ENCODE peak calls at places on chromosomes 2 and 18, in four cellular contexts. One of them, this sample, is unnamed.

GRCh38 chr2:116487336-116487735 is 1327.2 kb upstream of the DDX18 start:
- DNase-seq in activated effector memory CD4-positive, alpha-beta T cell treated with anti-CD3 and anti-CD28 coated beads, Interleukin-2, amount 50 U/mL, for 16 hours: no peak
- DNase-seq in GOT3: no peak
- DNase-seq in stimulated activated CD4-positive, alpha-beta T cell treated with anti-CD3 and anti-CD28 coated beads, Interleukin-15, amount 100 ng/mL, for 1 hour: no peak
- DNase-seq in this sample: no peak

GRCh38 chr2:170878505-170878904 is 50.5 kb upstream of the GORASP2 start:
- DNase-seq in activated effector memory CD4-positive, alpha-beta T cell treated with anti-CD3 and anti-CD28 coated beads, Interleukin-2, amount 50 U/mL, for 16 hours: no peak
- DNase-seq in GOT3: no peak
- DNase-seq in stimulated activated CD4-positive, alpha-beta T cell treated with anti-CD3 and anti-CD28 coated beads, Interleukin-15, amount 100 ng/mL, for 1 hour: no peak
- DNase-seq in this sample: no peak

GRCh38 chr2:29110916-29111315 is 4.3 kb upstream of the CLIP4 start:
- DNase-seq in activated effector memory CD4-positive, alpha-beta T cell treated with anti-CD3 and anti-CD28 coated beads, Interleukin-2, amount 50 U/mL, for 16 hours: no peak
- DNase-seq in GOT3: no peak
- DNase-seq in stimulated activated CD4-positive, alpha-beta T cell treated with anti-CD3 and anti-CD28 coated beads, Interleukin-15, amount 100 ng/mL, for 1 hour: no peak
- DNase-seq in this sample: no peak

GRCh38 chr2:43810888-43811287 is 27.8 kb downstream of the ABCG5 start:
- DNase-seq in activated effector memory CD4-positive, alpha-beta T cell treated with anti-CD3 and anti-CD28 coated beads, Interleukin-2, amount 50 U/mL, for 16 hours: no peak
- DNase-seq in GOT3: no peak
- DNase-seq in stimulated activated CD4-positive, alpha-beta T cell treated with anti-CD3 and anti-CD28 coated beads, Interleukin-15, amount 100 ng/mL, for 1 hour: no peak
- DNase-seq in this sample: no peak

GRCh38 chr2:15628899-15629855 is 37.5 kb downstream of the DDX1 start:
- DNase-seq in activated effector memory CD4-positive, alpha-beta T cell treated with anti-CD3 and anti-CD28 coated beads, Interleukin-2, amount 50 U/mL, for 16 hours: no peak
- DNase-seq in GOT3: no peak
- DNase-seq in stimulated activated CD4-positive, alpha-beta T cell treated with anti-CD3 and anti-CD28 coated beads, Interleukin-15, amount 100 ng/mL, for 1 hour: no peak
- DNase-seq in this sample: no peak

GRCh38 chr2:1986166-1986565 is 241.9 kb upstream of the PXDN start:
- DNase-seq in activated effector memory CD4-positive, alpha-beta T cell treated with anti-CD3 and anti-CD28 coated beads, Interleukin-2, amount 50 U/mL, for 16 hours: no peak
- DNase-seq in GOT3: no peak
- DNase-seq in stimulated activated CD4-positive, alpha-beta T cell treated with anti-CD3 and anti-CD28 coated beads, Interleukin-15, amount 100 ng/mL, for 1 hour: no peak
- DNase-seq in this sample: no peak

GRCh38 chr2:216491757-216492635 is 6.6 kb upstream of the RPL37A start:
- DNase-seq in activated effector memory CD4-positive, alpha-beta T cell treated with anti-CD3 and anti-CD28 coated beads, Interleukin-2, amount 50 U/mL, for 16 hours: no peak
- DNase-seq in GOT3: no peak
- DNase-seq in stimulated activated CD4-positive, alpha-beta T cell treated with anti-CD3 and anti-CD28 coated beads, Interleukin-15, amount 100 ng/mL, for 1 hour: no peak
- DNase-seq in this sample: no peak

GRCh38 chr2:203399031-203399430 is 70.8 kb downstream of the ABI2 start:
- DNase-seq in activated effector memory CD4-positive, alpha-beta T cell treated with anti-CD3 and anti-CD28 coated beads, Interleukin-2, amount 50 U/mL, for 16 hours: no peak
- DNase-seq in GOT3: no peak
- DNase-seq in stimulated activated CD4-positive, alpha-beta T cell treated with anti-CD3 and anti-CD28 coated beads, Interleukin-15, amount 100 ng/mL, for 1 hour: no peak
- DNase-seq in this sample: no peak

GRCh38 chr2:131033786-131034121 is 59.5 kb downstream of the FAM168B start:
- DNase-seq in activated effector memory CD4-positive, alpha-beta T cell treated with anti-CD3 and anti-CD28 coated beads, Interleukin-2, amount 50 U/mL, for 16 hours: no peak
- DNase-seq in GOT3: no peak
- DNase-seq in stimulated activated CD4-positive, alpha-beta T cell treated with anti-CD3 and anti-CD28 coated beads, Interleukin-15, amount 100 ng/mL, for 1 hour: no peak
- DNase-seq in this sample: no peak

GRCh38 chr2:63698825-63699548 is 110.2 kb downstream of the MDH1 start:
- DNase-seq in activated effector memory CD4-positive, alpha-beta T cell treated with anti-CD3 and anti-CD28 coated beads, Interleukin-2, amount 50 U/mL, for 16 hours: no peak
- DNase-seq in GOT3: peak
- DNase-seq in stimulated activated CD4-positive, alpha-beta T cell treated with anti-CD3 and anti-CD28 coated beads, Interleukin-15, amount 100 ng/mL, for 1 hour: no peak
- DNase-seq in this sample: peak

GRCh38 chr2:20661028-20661980 is 5.6 kb upstream of the GDF7 start:
- DNase-seq in activated effector memory CD4-positive, alpha-beta T cell treated with anti-CD3 and anti-CD28 coated beads, Interleukin-2, amount 50 U/mL, for 16 hours: peak
- DNase-seq in GOT3: peak
- DNase-seq in stimulated activated CD4-positive, alpha-beta T cell treated with anti-CD3 and anti-CD28 coated beads, Interleukin-15, amount 100 ng/mL, for 1 hour: peak
- DNase-seq in this sample: peak

GRCh38 chr2:74053959-74054715 is 69.4 kb downstream of the TET3 start:
- DNase-seq in activated effector memory CD4-positive, alpha-beta T cell treated with anti-CD3 and anti-CD28 coated beads, Interleukin-2, amount 50 U/mL, for 16 hours: no peak
- DNase-seq in GOT3: no peak
- DNase-seq in stimulated activated CD4-positive, alpha-beta T cell treated with anti-CD3 and anti-CD28 coated beads, Interleukin-15, amount 100 ng/mL, for 1 hour: no peak
- DNase-seq in this sample: no peak

GRCh38 chr2:130729311-130730299 is 735 bp downstream of the GPR148 start:
- DNase-seq in activated effector memory CD4-positive, alpha-beta T cell treated with anti-CD3 and anti-CD28 coated beads, Interleukin-2, amount 50 U/mL, for 16 hours: peak
- DNase-seq in GOT3: no peak
- DNase-seq in stimulated activated CD4-positive, alpha-beta T cell treated with anti-CD3 and anti-CD28 coated beads, Interleukin-15, amount 100 ng/mL, for 1 hour: no peak
- DNase-seq in this sample: no peak

GRCh38 chr18:62452280-62452824 is 70.5 kb upstream of the ZCCHC2 start:
- DNase-seq in activated effector memory CD4-positive, alpha-beta T cell treated with anti-CD3 and anti-CD28 coated beads, Interleukin-2, amount 50 U/mL, for 16 hours: no peak
- DNase-seq in GOT3: no peak
- DNase-seq in stimulated activated CD4-positive, alpha-beta T cell treated with anti-CD3 and anti-CD28 coated beads, Interleukin-15, amount 100 ng/mL, for 1 hour: no peak
- DNase-seq in this sample: peak

GRCh38 chr2:120991401-120991800 is 255.7 kb downstream of the GLI2 start:
- DNase-seq in activated effector memory CD4-positive, alpha-beta T cell treated with anti-CD3 and anti-CD28 coated beads, Interleukin-2, amount 50 U/mL, for 16 hours: peak
- DNase-seq in GOT3: no peak
- DNase-seq in stimulated activated CD4-positive, alpha-beta T cell treated with anti-CD3 and anti-CD28 coated beads, Interleukin-15, amount 100 ng/mL, for 1 hour: no peak
- DNase-seq in this sample: no peak

GRCh38 chr2:172270278-172271079 is 156.9 kb upstream of the ITGA6 start:
- DNase-seq in activated effector memory CD4-positive, alpha-beta T cell treated with anti-CD3 and anti-CD28 coated beads, Interleukin-2, amount 50 U/mL, for 16 hours: no peak
- DNase-seq in GOT3: no peak
- DNase-seq in stimulated activated CD4-positive, alpha-beta T cell treated with anti-CD3 and anti-CD28 coated beads, Interleukin-15, amount 100 ng/mL, for 1 hour: no peak
- DNase-seq in this sample: no peak

GRCh38 chr2:84836215-84836614 is 44.7 kb downstream of the TRABD2A start:
- DNase-seq in activated effector memory CD4-positive, alpha-beta T cell treated with anti-CD3 and anti-CD28 coated beads, Interleukin-2, amount 50 U/mL, for 16 hours: no peak
- DNase-seq in GOT3: no peak
- DNase-seq in stimulated activated CD4-positive, alpha-beta T cell treated with anti-CD3 and anti-CD28 coated beads, Interleukin-15, amount 100 ng/mL, for 1 hour: no peak
- DNase-seq in this sample: no peak

GRCh38 chr2:112626604-112627059 is 19.1 kb upstream of the SLC20A1 start:
- DNase-seq in activated effector memory CD4-positive, alpha-beta T cell treated with anti-CD3 and anti-CD28 coated beads, Interleukin-2, amount 50 U/mL, for 16 hours: peak
- DNase-seq in GOT3: no peak
- DNase-seq in stimulated activated CD4-positive, alpha-beta T cell treated with anti-CD3 and anti-CD28 coated beads, Interleukin-15, amount 100 ng/mL, for 1 hour: peak
- DNase-seq in this sample: peak

GRCh38 chr2:105404736-105405135 is 5.9 kb upstream of the FHL2 start:
- DNase-seq in activated effector memory CD4-positive, alpha-beta T cell treated with anti-CD3 and anti-CD28 coated beads, Interleukin-2, amount 50 U/mL, for 16 hours: no peak
- DNase-seq in GOT3: no peak
- DNase-seq in stimulated activated CD4-positive, alpha-beta T cell treated with anti-CD3 and anti-CD28 coated beads, Interleukin-15, amount 100 ng/mL, for 1 hour: no peak
- DNase-seq in this sample: no peak

GRCh38 chr2:139872503-139872902 is 1092.3 kb upstream of the NXPH2 start:
- DNase-seq in activated effector memory CD4-positive, alpha-beta T cell treated with anti-CD3 and anti-CD28 coated beads, Interleukin-2, amount 50 U/mL, for 16 hours: no peak
- DNase-seq in GOT3: no peak
- DNase-seq in stimulated activated CD4-positive, alpha-beta T cell treated with anti-CD3 and anti-CD28 coated beads, Interleukin-15, amount 100 ng/mL, for 1 hour: no peak
- DNase-seq in this sample: no peak

GRCh38 chr2:222751821-222752719 is 80.6 kb downstream of the MOGAT1 start:
- DNase-seq in activated effector memory CD4-positive, alpha-beta T cell treated with anti-CD3 and anti-CD28 coated beads, Interleukin-2, amount 50 U/mL, for 16 hours: no peak
- DNase-seq in GOT3: no peak
- DNase-seq in stimulated activated CD4-positive, alpha-beta T cell treated with anti-CD3 and anti-CD28 coated beads, Interleukin-15, amount 100 ng/mL, for 1 hour: no peak
- DNase-seq in this sample: no peak

GRCh38 chr2:196925768-196926561 is 542 bp downstream of the PGAP1 start:
- DNase-seq in activated effector memory CD4-positive, alpha-beta T cell treated with anti-CD3 and anti-CD28 coated beads, Interleukin-2, amount 50 U/mL, for 16 hours: peak
- DNase-seq in GOT3: no peak
- DNase-seq in stimulated activated CD4-positive, alpha-beta T cell treated with anti-CD3 and anti-CD28 coated beads, Interleukin-15, amount 100 ng/mL, for 1 hour: no peak
- DNase-seq in this sample: peak

GRCh38 chr2:120369250-120369649 is 23.3 kb downstream of the INHBB start:
- DNase-seq in activated effector memory CD4-positive, alpha-beta T cell treated with anti-CD3 and anti-CD28 coated beads, Interleukin-2, amount 50 U/mL, for 16 hours: no peak
- DNase-seq in GOT3: no peak
- DNase-seq in stimulated activated CD4-positive, alpha-beta T cell treated with anti-CD3 and anti-CD28 coated beads, Interleukin-15, amount 100 ng/mL, for 1 hour: no peak
- DNase-seq in this sample: no peak

GRCh38 chr2:205692095-205692494 is 9.8 kb downstream of the NRP2 start:
- DNase-seq in activated effector memory CD4-positive, alpha-beta T cell treated with anti-CD3 and anti-CD28 coated beads, Interleukin-2, amount 50 U/mL, for 16 hours: no peak
- DNase-seq in GOT3: no peak
- DNase-seq in stimulated activated CD4-positive, alpha-beta T cell treated with anti-CD3 and anti-CD28 coated beads, Interleukin-15, amount 100 ng/mL, for 1 hour: no peak
- DNase-seq in this sample: no peak

GRCh38 chr2:234483568-234484251 is 13.2 kb downstream of the ARL4C start:
- DNase-seq in activated effector memory CD4-positive, alpha-beta T cell treated with anti-CD3 and anti-CD28 coated beads, Interleukin-2, amount 50 U/mL, for 16 hours: peak
- DNase-seq in GOT3: no peak
- DNase-seq in stimulated activated CD4-positive, alpha-beta T cell treated with anti-CD3 and anti-CD28 coated beads, Interleukin-15, amount 100 ng/mL, for 1 hour: peak
- DNase-seq in this sample: no peak

GRCh38 chr2:98560256-98560771 is 48.0 kb downstream of the COA5 start:
- DNase-seq in activated effector memory CD4-positive, alpha-beta T cell treated with anti-CD3 and anti-CD28 coated beads, Interleukin-2, amount 50 U/mL, for 16 hours: peak
- DNase-seq in GOT3: no peak
- DNase-seq in stimulated activated CD4-positive, alpha-beta T cell treated with anti-CD3 and anti-CD28 coated beads, Interleukin-15, amount 100 ng/mL, for 1 hour: no peak
- DNase-seq in this sample: no peak